ENCODE peak calls at places on chromosomes 11 and 22, in nine cellular contexts. C, T, U, P, R, N, H, V and J are unnamed samples.

GRCh38 chr11:1404461-1405185 is 14.9 kb downstream of the BRSK2 start:
- DNase-seq in C (peak; percentile 54), T (no peak), U (no peak), P (no peak), R (no peak), N (no peak), H (no peak), V (no peak), J (no peak)

GRCh38 chr22:48709453-48709852 is 1118.2 kb downstream of the BRD1 start:
- DNase-seq in C (no peak), T (no peak), U (no peak), P (no peak), R (no peak), N (no peak), H (no peak), V (peak; percentile 10), J (no peak)

GRCh38 chr22:43148581-43148980 is 2.8 kb upstream of the TSPO start:
- DNase-seq in C (no peak), T (no peak), U (no peak), P (no peak), R (no peak), N (no peak), H (no peak), V (no peak), J (no peak)

GRCh38 chr11:103359221-103359620 is 250.0 kb downstream of the DYNC2H1 start:
- DNase-seq in C (no peak), T (no peak), U (no peak), P (no peak), R (no peak), N (peak; percentile 14), H (no peak), V (no peak), J (peak; percentile 8)

GRCh38 chr11:19407692-19408091 is 166.9 kb upstream of the E2F8 start:
- DNase-seq in C (peak; percentile 26), T (no peak), U (no peak), P (no peak), R (no peak), N (no peak), H (no peak), V (no peak), J (no peak)

GRCh38 chr11:128471138-128471661 is 116.2 kb downstream of the ETS1 start:
- DNase-seq in C (no peak), T (no peak), U (no peak), P (no peak), R (peak; percentile 91), N (no peak), H (no peak), V (no peak), J (no peak)

GRCh38 chr11:70064011-70064725 is 13.9 kb upstream of the ANO1 start:
- DNase-seq in C (no peak), T (peak; percentile 36), U (no peak), P (peak; percentile 52), R (no peak), N (no peak), H (no peak), V (no peak), J (no peak)

GRCh38 chr11:123206671-123207421 is 11.8 kb upstream of the CLMP start:
- DNase-seq in C (no peak), T (peak; percentile 30), U (no peak), P (no peak), R (no peak), N (no peak), H (no peak), V (no peak), J (no peak)

GRCh38 chr11:82980292-82980691 is 78.8 kb downstream of the DDIAS start:
- DNase-seq in C (no peak), T (no peak), U (no peak), P (no peak), R (no peak), N (peak; percentile 62), H (peak; percentile 36), V (no peak), J (peak; percentile 79)

GRCh38 chr11:117761993-117762392 is 35.0 kb downstream of the DSCAML1 start:
- DNase-seq in C (no peak), T (no peak), U (no peak), P (peak; percentile 74), R (no peak), N (no peak), H (no peak), V (no peak), J (no peak)

GRCh38 chr11:15539645-15540044 is 424.9 kb downstream of the INSC start:
- DNase-seq in C (no peak), T (no peak), U (no peak), P (no peak), R (no peak), N (no peak), H (no peak), V (no peak), J (no peak)

GRCh38 chr22:27135582-27135981 is 478.2 kb downstream of the MIAT start:
- DNase-seq in C (no peak), T (no peak), U (no peak), P (no peak), R (no peak), N (peak; percentile 43), H (no peak), V (no peak), J (peak; percentile 35)

GRCh38 chr11:33723238-33723881 is 12.9 kb downstream of the CD59 start:
- DNase-seq in C (no peak), T (no peak), U (no peak), P (no peak), R (no peak), N (peak; percentile 58), H (peak; percentile 60), V (no peak), J (peak; percentile 74)

GRCh38 chr11:117410861-117411725 is 83.4 kb downstream of the CEP164 start:
- DNase-seq in C (no peak), T (no peak), U (no peak), P (peak; percentile 77), R (no peak), N (no peak), H (no peak), V (no peak), J (no peak)

GRCh38 chr22:44329179-44329796 is 16.5 kb upstream of the SHISAL1 start:
- DNase-seq in C (no peak), T (no peak), U (no peak), P (no peak), R (peak; percentile 51), N (no peak), H (no peak), V (no peak), J (no peak)

GRCh38 chr11:126808851-126809250 is 191.7 kb downstream of the KIRREL3 start:
- DNase-seq in C (no peak), T (no peak), U (no peak), P (no peak), R (no peak), N (no peak), H (no peak), V (no peak), J (no peak)
- TF ChIP-seq CTCF in C (no peak), T (no peak), U (no peak), P (no peak), R (no peak), N (no peak), H (no peak), V (no peak), J (no peak)

DNA sequence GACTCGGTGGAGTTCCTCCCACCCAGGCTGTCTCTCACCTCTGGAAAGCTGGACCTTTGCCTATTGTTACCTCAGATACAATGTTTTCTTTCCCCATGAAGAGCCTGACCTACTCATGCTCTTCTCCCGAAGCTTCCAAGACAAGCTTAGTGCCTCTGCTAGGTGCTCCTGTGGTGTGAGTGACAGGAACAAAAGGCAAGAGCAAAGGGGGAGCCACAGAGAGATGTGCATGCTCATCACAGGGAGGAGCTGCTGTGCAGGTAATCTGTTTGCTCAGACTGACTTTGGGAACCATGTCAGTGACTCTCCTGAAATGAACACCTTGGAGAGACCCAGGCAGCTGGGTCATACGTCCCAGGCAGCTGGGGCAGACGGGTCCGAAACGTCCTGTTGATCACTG is 53.6 kb upstream of the VSTM5 start:
- DNase-seq in C (no peak), T (no peak), U (no peak), P (no peak), R (no peak), N (no peak), H (no peak), V (no peak), J (no peak)
- TF ChIP-seq CTCF in C (no peak), T (no peak), U (no peak), P (no peak), R (no peak), N (no peak), H (no peak), V (no peak), J (no peak)

GRCh38 chr22:41368543-41368817 is 13.3 kb upstream of the TEF start:
- DNase-seq in C (no peak), T (no peak), U (no peak), P (no peak), R (no peak), N (no peak), H (no peak), V (no peak), J (no peak)

GRCh38 chr22:41365425-41365824 is 16.3 kb upstream of the TEF start:
- DNase-seq in C (no peak), T (no peak), U (no peak), P (no peak), R (no peak), N (no peak), H (no peak), V (no peak), J (no peak)

GRCh38 chr22:41367680-41368542 is 13.8 kb upstream of the TEF start:
- DNase-seq in C (peak; percentile 45), T (no peak), U (peak; percentile 54), P (no peak), R (no peak), N (peak; percentile 31), H (no peak), V (peak; percentile 65), J (peak; percentile 34)

GRCh38 chr22:41366323-41367014 is 15.3 kb upstream of the TEF start:
- DNase-seq in C (no peak), T (no peak), U (no peak), P (no peak), R (no peak), N (no peak), H (no peak), V (no peak), J (no peak)

GRCh38 chr22:41367039-41367679 is 14.6 kb upstream of the TEF start:
- DNase-seq in C (peak; percentile 69), T (peak; percentile 42), U (peak; percentile 95), P (peak; percentile 91), R (no peak), N (peak; percentile 71), H (peak; percentile 93), V (peak; percentile 98), J (peak; percentile 82)
- TF ChIP-seq CTCF in C (no peak), T (no peak), U (peak; percentile 40), P (peak; percentile 39), R (no peak), N (peak; percentile 57), H (peak; percentile 60), V (peak; percentile 57), J (peak; percentile 36)

DNA sequence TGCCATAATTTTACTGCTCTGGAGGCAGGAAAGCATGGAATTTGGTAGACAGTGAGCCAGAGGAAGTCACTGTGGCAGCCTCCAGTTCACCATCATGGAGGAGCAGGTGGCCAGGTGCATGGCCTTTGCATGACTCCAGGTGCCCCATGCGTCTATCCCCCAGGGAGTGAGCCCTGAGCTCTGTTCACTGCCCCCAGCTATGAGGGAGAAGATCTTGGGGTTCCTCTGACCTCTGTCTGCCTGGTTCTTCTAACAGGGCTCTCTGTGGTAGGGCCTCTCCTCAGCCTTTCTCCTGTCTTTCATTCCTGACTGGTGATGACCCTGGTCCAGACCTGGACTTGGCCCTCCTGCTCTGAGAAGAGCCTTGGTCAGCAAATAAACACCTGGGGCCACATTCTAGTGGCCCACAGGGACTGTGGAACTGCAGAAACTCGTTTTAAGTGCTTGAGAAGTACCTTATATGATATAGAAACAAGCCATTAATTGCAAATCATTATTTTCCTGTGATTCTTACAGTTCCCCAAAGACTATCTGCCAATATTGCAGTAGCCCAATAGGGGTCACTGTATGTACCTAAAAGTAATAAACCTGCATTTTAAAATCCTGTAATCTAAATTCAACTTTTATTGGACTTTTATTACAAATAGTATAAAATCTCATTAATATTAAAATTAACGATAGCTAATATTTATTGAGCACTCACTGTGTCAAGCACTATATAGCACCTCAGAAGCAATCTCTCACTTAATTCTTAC is 120.0 kb upstream of the SYT13 start:
- DNase-seq in C (no peak), T (no peak), U (no peak), P (no peak), R (no peak), N (no peak), H (no peak), V (no peak), J (peak; percentile 24)
- TF ChIP-seq CTCF in C (peak; percentile 50), T (peak; percentile 40), U (peak; percentile 47), P (peak; percentile 73), R (peak; percentile 18), N (peak; percentile 42), H (peak; percentile 46), V (peak; percentile 39), J (peak; percentile 81)